ENCODE peak calls at places on chromosomes 7 and 10, in six cellular contexts. One of them, this sample, is unnamed.

GRCh38 chr10:69051710-69052487 is 36.0 kb upstream of the SRGN start:
- DNase-seq in GM12878: no peak
- DNase-seq in K562: no peak
- DNase-seq in HepG2: no peak
- DNase-seq in HL-60: no peak
- DNase-seq in SK-N-SH: no peak
- DNase-seq in this sample: no peak

GRCh38 chr7:41599760-41600159 is 103.1 kb downstream of the INHBA start:
- DNase-seq in GM12878: no peak
- DNase-seq in K562: no peak
- DNase-seq in HepG2: no peak
- DNase-seq in HL-60: no peak
- DNase-seq in SK-N-SH: peak; percentile 1
- DNase-seq in this sample: peak; percentile 58

GRCh38 chr7:126803060-126803665 is 449.6 kb downstream of the GRM8 start:
- DNase-seq in GM12878: peak; percentile 53
- DNase-seq in K562: peak; percentile 77
- DNase-seq in HepG2: peak; percentile 67
- DNase-seq in HL-60: peak; percentile 61
- DNase-seq in SK-N-SH: peak; percentile 69
- DNase-seq in this sample: peak; percentile 61

GRCh38 chr10:36700123-36700522 is 425.3 kb upstream of the ANKRD30A start:
- DNase-seq in GM12878: no peak
- DNase-seq in K562: no peak
- DNase-seq in HepG2: no peak
- DNase-seq in HL-60: no peak
- DNase-seq in SK-N-SH: no peak
- DNase-seq in this sample: no peak

GRCh38 chr7:43646603-43647313 is 63.9 kb downstream of the STK17A start:
- DNase-seq in GM12878: no peak
- DNase-seq in K562: no peak
- DNase-seq in HepG2: no peak
- DNase-seq in HL-60: no peak
- DNase-seq in SK-N-SH: peak; percentile 57
- DNase-seq in this sample: no peak

GRCh38 chr10:42519079-42519478 is 119.3 kb downstream of the ZNF33B start:
- DNase-seq in GM12878: no peak
- DNase-seq in K562: no peak
- DNase-seq in HepG2: no peak
- DNase-seq in HL-60: no peak
- DNase-seq in SK-N-SH: no peak
- DNase-seq in this sample: no peak

GRCh38 chr7:26787696-26788095 is 76.7 kb downstream of the SKAP2 start:
- DNase-seq in GM12878: no peak
- DNase-seq in K562: no peak
- DNase-seq in HepG2: no peak
- DNase-seq in HL-60: no peak
- DNase-seq in SK-N-SH: no peak
- DNase-seq in this sample: no peak

GRCh38 chr7:122487131-122487530 is 182.6 kb upstream of the FEZF1 start:
- DNase-seq in GM12878: no peak
- DNase-seq in K562: no peak
- DNase-seq in HepG2: no peak
- DNase-seq in HL-60: no peak
- DNase-seq in SK-N-SH: no peak
- DNase-seq in this sample: no peak

GRCh38 chr7:79593819-79594218 is 140.4 kb upstream of the MAGI2 start:
- DNase-seq in GM12878: no peak
- DNase-seq in K562: no peak
- DNase-seq in HepG2: no peak
- DNase-seq in HL-60: no peak
- DNase-seq in SK-N-SH: no peak
- DNase-seq in this sample: no peak

GRCh38 chr7:22802426-22802825 is 20.2 kb downstream of the TOMM7 start:
- DNase-seq in GM12878: no peak
- DNase-seq in K562: no peak
- DNase-seq in HepG2: no peak
- DNase-seq in HL-60: no peak
- DNase-seq in SK-N-SH: no peak
- DNase-seq in this sample: no peak

GRCh38 chr7:3578399-3578798 is 277.3 kb downstream of the SDK1 start:
- DNase-seq in GM12878: no peak
- DNase-seq in K562: no peak
- DNase-seq in HepG2: no peak
- DNase-seq in HL-60: no peak
- DNase-seq in SK-N-SH: no peak
- DNase-seq in this sample: no peak

GRCh38 chr10:110512461-110513187 is 14.9 kb downstream of the DUSP5 start:
- DNase-seq in GM12878: no peak
- DNase-seq in K562: no peak
- DNase-seq in HepG2: no peak
- DNase-seq in HL-60: no peak
- DNase-seq in SK-N-SH: no peak
- DNase-seq in this sample: no peak

GRCh38 chr10:6600224-6600987 is 20.3 kb upstream of the PRKCQ start:
- DNase-seq in GM12878: no peak
- DNase-seq in K562: no peak
- DNase-seq in HepG2: no peak
- DNase-seq in HL-60: no peak
- DNase-seq in SK-N-SH: no peak
- DNase-seq in this sample: no peak
- TF ChIP-seq GABPA in GM12878: no peak
- TF ChIP-seq GABPA in K562: no peak
- TF ChIP-seq GABPA in HepG2: no peak
- TF ChIP-seq GABPA in HL-60: no peak
- TF ChIP-seq GABPA in SK-N-SH: no peak
- TF ChIP-seq GABPA in this sample: no peak

GRCh38 chr7:128078309-128078708 is 47.1 kb upstream of the LRRC4 start:
- DNase-seq in GM12878: no peak
- DNase-seq in K562: no peak
- DNase-seq in HepG2: no peak
- DNase-seq in HL-60: no peak
- DNase-seq in SK-N-SH: no peak
- DNase-seq in this sample: no peak

GRCh38 chr7:128074736-128075135 is 43.5 kb upstream of the LRRC4 start:
- DNase-seq in GM12878: no peak
- DNase-seq in K562: no peak
- DNase-seq in HepG2: no peak
- DNase-seq in HL-60: no peak
- DNase-seq in SK-N-SH: no peak
- DNase-seq in this sample: no peak

GRCh38 chr7:128076216-128076821 is 45.1 kb upstream of the LRRC4 start:
- DNase-seq in GM12878: no peak
- DNase-seq in K562: no peak
- DNase-seq in HepG2: no peak
- DNase-seq in HL-60: no peak
- DNase-seq in SK-N-SH: no peak
- DNase-seq in this sample: no peak

GRCh38 chr7:128075536-128076095 is 44.4 kb upstream of the LRRC4 start:
- DNase-seq in GM12878: no peak
- DNase-seq in K562: no peak
- DNase-seq in HepG2: no peak
- DNase-seq in HL-60: no peak
- DNase-seq in SK-N-SH: peak; percentile 49
- DNase-seq in this sample: no peak

DNA sequence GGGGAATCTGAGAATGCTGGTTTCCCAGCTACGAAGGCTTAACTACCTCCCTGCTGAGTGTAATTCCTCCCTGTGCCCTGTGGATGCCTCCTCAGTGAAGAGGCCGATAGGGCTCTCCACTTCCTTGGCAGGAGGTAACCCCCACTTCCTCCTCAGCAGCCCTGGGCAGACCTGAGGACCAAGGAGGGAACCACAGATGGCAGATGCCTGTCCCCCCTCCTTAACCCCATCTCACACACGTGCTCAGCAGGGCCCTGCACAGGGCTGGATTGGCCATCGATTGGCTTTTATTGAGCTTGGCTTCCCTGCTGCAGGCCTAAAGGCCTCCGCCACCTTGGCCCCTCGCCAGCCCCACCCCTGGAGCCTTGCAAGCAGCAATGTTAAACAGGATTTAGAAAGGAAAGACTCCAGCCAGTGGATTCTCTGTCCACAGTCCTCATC is 45.6 kb upstream of the LRRC4 start:
- DNase-seq in GM12878: no peak
- DNase-seq in K562: no peak
- DNase-seq in HepG2: no peak
- DNase-seq in HL-60: peak; percentile 19
- DNase-seq in SK-N-SH: peak; percentile 71
- DNase-seq in this sample: no peak
- TF ChIP-seq GABPA in GM12878: no peak
- TF ChIP-seq GABPA in K562: no peak
- TF ChIP-seq GABPA in HepG2: no peak
- TF ChIP-seq GABPA in HL-60: no peak
- TF ChIP-seq GABPA in SK-N-SH: no peak
- TF ChIP-seq GABPA in this sample: no peak

GRCh38 chr10:91073301-91073780 is 147.1 kb upstream of the PCGF5 start:
- DNase-seq in GM12878: no peak
- DNase-seq in K562: no peak
- DNase-seq in HepG2: no peak
- DNase-seq in HL-60: no peak
- DNase-seq in SK-N-SH: no peak
- DNase-seq in this sample: no peak

GRCh38 chr10:91071786-91072185 is 148.7 kb upstream of the PCGF5 start:
- DNase-seq in GM12878: no peak
- DNase-seq in K562: no peak
- DNase-seq in HepG2: no peak
- DNase-seq in HL-60: no peak
- DNase-seq in SK-N-SH: no peak
- DNase-seq in this sample: no peak

GRCh38 chr10:91077549-91078017 is 142.9 kb upstream of the PCGF5 start:
- DNase-seq in GM12878: no peak
- DNase-seq in K562: no peak
- DNase-seq in HepG2: no peak
- DNase-seq in HL-60: no peak
- DNase-seq in SK-N-SH: peak; percentile 68
- DNase-seq in this sample: no peak

GRCh38 chr10:91080776-91081175 is 139.7 kb upstream of the PCGF5 start:
- DNase-seq in GM12878: no peak
- DNase-seq in K562: no peak
- DNase-seq in HepG2: no peak
- DNase-seq in HL-60: no peak
- DNase-seq in SK-N-SH: no peak
- DNase-seq in this sample: no peak

DNA sequence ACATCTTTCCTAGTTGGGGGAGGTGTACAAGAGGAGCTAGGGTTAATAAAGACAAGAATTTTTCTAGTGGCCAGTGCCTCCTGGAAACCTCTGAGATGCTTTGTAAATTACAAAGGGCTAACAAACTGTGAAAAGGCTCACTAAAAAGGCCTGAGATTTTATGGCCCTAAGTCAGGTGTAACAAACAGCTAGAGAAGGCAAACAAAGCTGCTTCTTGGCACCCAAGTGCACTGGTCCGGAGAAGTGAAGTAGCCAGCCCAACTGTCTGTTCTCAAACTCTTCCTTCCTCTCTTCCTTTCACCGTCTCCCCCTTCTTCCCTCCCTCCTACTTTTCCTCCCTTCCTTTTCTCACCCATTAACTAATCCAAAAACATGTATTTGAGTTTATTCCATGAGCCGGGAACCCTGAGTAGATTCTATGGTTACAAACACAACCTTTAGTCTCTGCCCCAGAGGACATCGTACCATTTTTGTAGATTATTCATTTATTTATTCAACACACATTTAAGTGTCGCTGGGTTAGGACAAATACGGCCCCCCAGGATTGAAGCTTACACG is 143.4 kb upstream of the PCGF5 start:
- DNase-seq in GM12878: no peak
- DNase-seq in K562: no peak
- DNase-seq in HepG2: no peak
- DNase-seq in HL-60: no peak
- DNase-seq in SK-N-SH: no peak
- DNase-seq in this sample: no peak
- TF ChIP-seq GABPA in GM12878: no peak
- TF ChIP-seq GABPA in K562: no peak
- TF ChIP-seq GABPA in HepG2: no peak
- TF ChIP-seq GABPA in HL-60: no peak
- TF ChIP-seq GABPA in SK-N-SH: no peak
- TF ChIP-seq GABPA in this sample: no peak

DNA sequence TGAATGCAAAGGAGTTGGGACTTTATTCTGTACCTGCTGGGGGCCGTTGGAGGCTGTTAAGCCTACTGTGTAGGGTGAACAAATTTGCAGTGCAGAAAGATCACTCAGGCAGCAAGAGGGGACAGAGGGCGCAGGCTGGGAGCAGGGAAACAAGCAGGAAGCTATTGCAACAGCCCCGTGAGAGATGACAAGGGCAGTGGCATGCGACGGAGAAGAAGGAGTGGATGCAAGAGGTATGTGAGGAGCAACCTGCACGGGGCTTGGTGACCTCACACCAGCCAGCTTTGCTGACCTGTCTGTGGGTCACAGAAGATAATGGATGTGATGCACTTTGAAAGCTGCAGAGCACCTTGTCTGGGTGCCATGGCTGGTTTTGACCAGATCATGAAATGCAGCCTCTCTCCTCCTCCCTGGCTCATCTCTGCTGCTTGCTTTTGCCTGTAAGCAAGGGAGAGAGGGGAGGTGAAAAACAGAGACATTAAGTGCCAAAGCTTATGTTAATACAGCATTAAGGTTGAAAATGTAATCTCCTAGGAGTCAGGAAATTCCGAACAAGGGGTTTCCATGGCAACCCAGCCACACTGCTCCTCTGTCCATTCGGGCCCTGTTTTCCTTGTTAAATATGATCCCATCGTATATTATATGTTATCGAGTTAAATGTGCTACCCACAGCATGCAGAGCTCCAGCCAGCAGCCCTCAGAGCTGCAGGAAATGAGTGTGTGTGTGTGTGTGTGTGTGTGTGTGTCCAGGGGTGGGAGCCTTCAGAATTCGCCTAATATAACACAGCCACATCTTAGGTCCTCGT is 314.3 kb upstream of the ZMIZ1 start:
- DNase-seq in GM12878: no peak
- DNase-seq in K562: no peak
- DNase-seq in HepG2: peak; percentile 52
- DNase-seq in HL-60: peak; percentile 65
- DNase-seq in SK-N-SH: peak; percentile 68
- DNase-seq in this sample: no peak
- TF ChIP-seq GABPA in GM12878: no peak
- TF ChIP-seq GABPA in K562: no peak
- TF ChIP-seq GABPA in HepG2: no peak
- TF ChIP-seq GABPA in HL-60: no peak
- TF ChIP-seq GABPA in SK-N-SH: no peak
- TF ChIP-seq GABPA in this sample: no peak

GRCh38 chr7:33721895-33722294 is 183.4 kb upstream of the BMPER start:
- DNase-seq in GM12878: no peak
- DNase-seq in K562: no peak
- DNase-seq in HepG2: no peak
- DNase-seq in HL-60: no peak
- DNase-seq in SK-N-SH: no peak
- DNase-seq in this sample: no peak

GRCh38 chr7:33720139-33720538 is 185.2 kb upstream of the BMPER start:
- DNase-seq in GM12878: no peak
- DNase-seq in K562: no peak
- DNase-seq in HepG2: no peak
- DNase-seq in HL-60: no peak
- DNase-seq in SK-N-SH: no peak
- DNase-seq in this sample: no peak

GRCh38 chr7:33724201-33724600 is 181.1 kb upstream of the BMPER start:
- DNase-seq in GM12878: no peak
- DNase-seq in K562: no peak
- DNase-seq in HepG2: no peak
- DNase-seq in HL-60: no peak
- DNase-seq in SK-N-SH: no peak
- DNase-seq in this sample: no peak

GRCh38 chr7:33720870-33721269 is 184.5 kb upstream of the BMPER start:
- DNase-seq in GM12878: no peak
- DNase-seq in K562: no peak
- DNase-seq in HepG2: no peak
- DNase-seq in HL-60: no peak
- DNase-seq in SK-N-SH: no peak
- DNase-seq in this sample: no peak

GRCh38 chr7:33722383-33723096 is 182.8 kb upstream of the BMPER start:
- DNase-seq in GM12878: no peak
- DNase-seq in K562: no peak
- DNase-seq in HepG2: peak; percentile 27
- DNase-seq in HL-60: no peak
- DNase-seq in SK-N-SH: peak; percentile 93
- DNase-seq in this sample: no peak
- TF ChIP-seq GABPA in GM12878: no peak
- TF ChIP-seq GABPA in K562: no peak
- TF ChIP-seq GABPA in HepG2: no peak
- TF ChIP-seq GABPA in HL-60: no peak
- TF ChIP-seq GABPA in SK-N-SH: no peak
- TF ChIP-seq GABPA in this sample: no peak